ENCODE peak calls at places on chromosome 16, in nine cellular contexts. One of them, this sample, is unnamed.

GRCh38 chr16:88049561-88050545 is 98.6 kb downstream of the BANP start:
- DNase-seq in RWPE1: no peak
- DNase-seq in fibroblast of lung: no peak
- DNase-seq in progenitor cell of endocrine pancreas: no peak
- DNase-seq in suprapubic skin: no peak
- DNase-seq in ovary: no peak
- DNase-seq in stomach: no peak
- DNase-seq in NB4: no peak
- DNase-seq in fibroblast of mammary gland: no peak
- DNase-seq in this sample: no peak

GRCh38 chr16:82882982-82883863 is 256.5 kb downstream of the CDH13 start:
- DNase-seq in NB4: no peak
- DNase-seq in RWPE1: no peak
- DNase-seq in fibroblast of mammary gland: no peak
- DNase-seq in suprapubic skin: no peak
- DNase-seq in stomach: no peak
- DNase-seq in ovary: no peak
- DNase-seq in fibroblast of lung: no peak
- DNase-seq in progenitor cell of endocrine pancreas: no peak
- DNase-seq in this sample: no peak

GRCh38 chr16:19524356-19524865 is 669 bp downstream of the CCP110 start:
- DNase-seq in suprapubic skin: no peak
- DNase-seq in fibroblast of lung: no peak
- DNase-seq in ovary: no peak
- DNase-seq in stomach: no peak
- DNase-seq in progenitor cell of endocrine pancreas: no peak
- DNase-seq in NB4: peak; percentile 56
- DNase-seq in fibroblast of mammary gland: no peak
- DNase-seq in RWPE1: peak; percentile 17
- DNase-seq in this sample: no peak

GRCh38 chr16:11684231-11685025 is 16.2 kb downstream of the SNN start:
- DNase-seq in RWPE1: no peak
- DNase-seq in NB4: no peak
- DNase-seq in suprapubic skin: peak; percentile 40
- DNase-seq in progenitor cell of endocrine pancreas: no peak
- DNase-seq in fibroblast of mammary gland: no peak
- DNase-seq in stomach: no peak
- DNase-seq in fibroblast of lung: no peak
- DNase-seq in ovary: no peak
- DNase-seq in this sample: no peak

GRCh38 chr16:10729649-10730048 is 14.0 kb upstream of the NUBP1 start:
- DNase-seq in stomach: no peak
- DNase-seq in fibroblast of lung: peak; percentile 64
- DNase-seq in fibroblast of mammary gland: peak; percentile 75
- DNase-seq in RWPE1: peak; percentile 78
- DNase-seq in ovary: no peak
- DNase-seq in NB4: no peak
- DNase-seq in suprapubic skin: no peak
- DNase-seq in progenitor cell of endocrine pancreas: no peak
- DNase-seq in this sample: no peak

GRCh38 chr16:84810518-84811273 is 9.1 kb upstream of the CRISPLD2 start:
- DNase-seq in fibroblast of mammary gland: peak; percentile 95
- DNase-seq in NB4: peak; percentile 96
- DNase-seq in ovary: no peak
- DNase-seq in progenitor cell of endocrine pancreas: no peak
- DNase-seq in RWPE1: no peak
- DNase-seq in fibroblast of lung: peak; percentile 85
- DNase-seq in suprapubic skin: no peak
- DNase-seq in stomach: no peak
- DNase-seq in this sample: no peak

GRCh38 chr16:67150058-67150832 is 553 bp downstream of the B3GNT9 start:
- DNase-seq in progenitor cell of endocrine pancreas: no peak
- DNase-seq in fibroblast of lung: peak; percentile 78
- DNase-seq in fibroblast of mammary gland: peak; percentile 80
- DNase-seq in suprapubic skin: peak; percentile 74
- DNase-seq in stomach: no peak
- DNase-seq in ovary: peak; percentile 71
- DNase-seq in NB4: peak; percentile 31
- DNase-seq in RWPE1: no peak
- DNase-seq in this sample: no peak

GRCh38 chr16:89491238-89491869 is 993 bp upstream of the ANKRD11 start:
- DNase-seq in stomach: no peak
- DNase-seq in fibroblast of mammary gland: no peak
- DNase-seq in NB4: peak; percentile 85
- DNase-seq in RWPE1: no peak
- DNase-seq in suprapubic skin: no peak
- DNase-seq in progenitor cell of endocrine pancreas: no peak
- DNase-seq in fibroblast of lung: no peak
- DNase-seq in ovary: no peak
- DNase-seq in this sample: no peak

GRCh38 chr16:13178318-13178717 is 276.9 kb downstream of the SHISA9 start:
- DNase-seq in stomach: no peak
- DNase-seq in RWPE1: no peak
- DNase-seq in suprapubic skin: no peak
- DNase-seq in NB4: no peak
- DNase-seq in fibroblast of mammary gland: no peak
- DNase-seq in ovary: no peak
- DNase-seq in progenitor cell of endocrine pancreas: no peak
- DNase-seq in fibroblast of lung: no peak
- DNase-seq in this sample: no peak

GRCh38 chr16:23640959-23641765 is at the start of the genes DCTN5 and PALB2:
- DNase-seq in suprapubic skin: peak; percentile 95
- DNase-seq in stomach: peak; percentile 94
- DNase-seq in ovary: peak; percentile 88
- DNase-seq in fibroblast of lung: peak; percentile 93
- DNase-seq in NB4: peak; percentile 96
- DNase-seq in progenitor cell of endocrine pancreas: peak; percentile 79
- DNase-seq in fibroblast of mammary gland: peak; percentile 92
- DNase-seq in RWPE1: peak; percentile 95
- DNase-seq in this sample: peak; percentile 89

GRCh38 chr16:23640669-23640958 is 496 bp downstream of the PALB2 start:
- DNase-seq in NB4: no peak
- DNase-seq in fibroblast of mammary gland: peak; percentile 11
- DNase-seq in stomach: no peak
- DNase-seq in RWPE1: peak; percentile 44
- DNase-seq in fibroblast of lung: peak; percentile 6
- DNase-seq in suprapubic skin: no peak
- DNase-seq in progenitor cell of endocrine pancreas: no peak
- DNase-seq in ovary: no peak
- DNase-seq in this sample: no peak

GRCh38 chr16:23634461-23635036 is 6.6 kb downstream of the PALB2 start:
- DNase-seq in ovary: no peak
- DNase-seq in progenitor cell of endocrine pancreas: no peak
- DNase-seq in fibroblast of mammary gland: no peak
- DNase-seq in RWPE1: no peak
- DNase-seq in stomach: no peak
- DNase-seq in NB4: no peak
- DNase-seq in suprapubic skin: no peak
- DNase-seq in fibroblast of lung: no peak
- DNase-seq in this sample: no peak

GRCh38 chr16:23635958-23636357 is 5.2 kb downstream of the PALB2 start:
- DNase-seq in RWPE1: no peak
- DNase-seq in NB4: peak; percentile 14
- DNase-seq in stomach: no peak
- DNase-seq in fibroblast of lung: no peak
- DNase-seq in ovary: no peak
- DNase-seq in suprapubic skin: no peak
- DNase-seq in fibroblast of mammary gland: peak; percentile 15
- DNase-seq in progenitor cell of endocrine pancreas: no peak
- DNase-seq in this sample: no peak
- TF ChIP-seq CTCF in RWPE1: no peak
- TF ChIP-seq CTCF in NB4: no peak
- TF ChIP-seq CTCF in stomach: no peak
- TF ChIP-seq CTCF in fibroblast of lung: no peak
- TF ChIP-seq CTCF in ovary: no peak
- TF ChIP-seq CTCF in suprapubic skin: no peak
- TF ChIP-seq CTCF in fibroblast of mammary gland: no peak
- TF ChIP-seq CTCF in progenitor cell of endocrine pancreas: no peak
- TF ChIP-seq CTCF in this sample: no peak

GRCh38 chr16:4309102-4309832 is 6.6 kb upstream of the GLIS2 start:
- DNase-seq in stomach: no peak
- DNase-seq in ovary: no peak
- DNase-seq in RWPE1: no peak
- DNase-seq in progenitor cell of endocrine pancreas: no peak
- DNase-seq in suprapubic skin: no peak
- DNase-seq in fibroblast of lung: no peak
- DNase-seq in fibroblast of mammary gland: no peak
- DNase-seq in NB4: no peak
- DNase-seq in this sample: no peak

GRCh38 chr16:4306439-4307214 is 9.2 kb upstream of the GLIS2 start:
- DNase-seq in NB4: no peak
- DNase-seq in suprapubic skin: no peak
- DNase-seq in stomach: no peak
- DNase-seq in fibroblast of lung: no peak
- DNase-seq in ovary: no peak
- DNase-seq in RWPE1: no peak
- DNase-seq in fibroblast of mammary gland: no peak
- DNase-seq in progenitor cell of endocrine pancreas: no peak
- DNase-seq in this sample: no peak

GRCh38 chr16:4309833-4310266 is 6.0 kb upstream of the GLIS2 start:
- DNase-seq in stomach: peak; percentile 82
- DNase-seq in ovary: peak; percentile 41
- DNase-seq in NB4: no peak
- DNase-seq in RWPE1: no peak
- DNase-seq in fibroblast of mammary gland: peak; percentile 64
- DNase-seq in fibroblast of lung: peak; percentile 82
- DNase-seq in progenitor cell of endocrine pancreas: peak; percentile 70
- DNase-seq in suprapubic skin: no peak
- DNase-seq in this sample: no peak

GRCh38 chr16:4303973-4304372 is 11.9 kb upstream of the GLIS2 start:
- DNase-seq in stomach: no peak
- DNase-seq in NB4: no peak
- DNase-seq in ovary: no peak
- DNase-seq in RWPE1: no peak
- DNase-seq in suprapubic skin: no peak
- DNase-seq in fibroblast of mammary gland: no peak
- DNase-seq in progenitor cell of endocrine pancreas: no peak
- DNase-seq in fibroblast of lung: no peak
- DNase-seq in this sample: no peak

DNA sequence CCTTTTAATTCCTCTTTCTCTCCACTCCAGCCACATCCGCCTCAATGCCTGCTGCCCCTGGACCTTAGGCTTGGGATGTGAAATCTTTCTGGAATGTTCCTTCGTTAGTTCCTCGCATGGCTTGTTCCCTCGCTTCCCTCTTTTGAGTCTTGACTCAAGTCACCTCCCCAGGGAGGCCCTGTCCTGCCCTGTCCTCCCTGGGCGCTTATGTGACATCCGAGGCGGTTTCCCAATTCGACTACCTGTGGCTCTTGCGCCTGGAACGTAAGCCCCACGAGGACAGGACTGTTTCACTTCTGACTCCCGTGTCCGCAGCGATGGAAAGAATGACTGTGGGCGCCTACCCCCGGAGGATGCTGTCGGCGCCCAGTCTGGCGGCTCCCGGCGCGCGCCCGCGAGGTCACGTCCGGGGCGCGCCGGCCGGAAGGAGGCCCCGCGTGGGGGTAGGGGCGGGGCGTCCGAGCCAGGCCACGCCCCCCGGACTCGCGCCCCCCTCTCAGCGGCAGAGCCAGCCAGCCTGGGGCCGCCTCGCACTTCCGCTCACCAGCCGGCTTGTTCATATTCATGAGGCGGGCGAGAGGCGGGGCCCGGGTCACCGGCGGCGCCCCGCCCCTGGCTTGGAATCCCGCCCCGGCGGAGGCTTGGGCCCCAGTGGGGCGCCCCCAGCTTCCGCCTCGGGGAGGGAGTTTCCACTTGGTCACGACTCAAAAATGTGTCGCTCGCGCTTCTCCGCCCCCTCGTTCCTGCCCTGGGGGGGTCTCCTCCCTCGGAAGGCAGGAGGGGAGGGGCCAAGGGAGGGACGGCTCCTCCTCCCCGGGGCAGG is 8.4 kb upstream of the GLIS2 start:
- DNase-seq in progenitor cell of endocrine pancreas: peak; percentile 91
- DNase-seq in fibroblast of lung: peak; percentile 93
- DNase-seq in fibroblast of mammary gland: peak; percentile 87
- DNase-seq in RWPE1: peak; percentile 94
- DNase-seq in NB4: peak; percentile 96
- DNase-seq in stomach: peak; percentile 96
- DNase-seq in ovary: peak; percentile 95
- DNase-seq in suprapubic skin: peak; percentile 95
- DNase-seq in this sample: peak; percentile 92
- TF ChIP-seq CTCF in progenitor cell of endocrine pancreas: no peak
- TF ChIP-seq CTCF in fibroblast of lung: no peak
- TF ChIP-seq CTCF in fibroblast of mammary gland: no peak
- TF ChIP-seq CTCF in RWPE1: no peak
- TF ChIP-seq CTCF in NB4: no peak
- TF ChIP-seq CTCF in stomach: no peak
- TF ChIP-seq CTCF in ovary: no peak
- TF ChIP-seq CTCF in suprapubic skin: no peak
- TF ChIP-seq CTCF in this sample: no peak

GRCh38 chr16:74034862-74035261 is 261.8 kb upstream of the PSMD7 start:
- DNase-seq in RWPE1: peak; percentile 16
- DNase-seq in fibroblast of mammary gland: peak; percentile 18
- DNase-seq in NB4: peak; percentile 55
- DNase-seq in stomach: no peak
- DNase-seq in fibroblast of lung: peak; percentile 1
- DNase-seq in suprapubic skin: no peak
- DNase-seq in progenitor cell of endocrine pancreas: no peak
- DNase-seq in ovary: no peak
- DNase-seq in this sample: no peak
- TF ChIP-seq CTCF in RWPE1: no peak
- TF ChIP-seq CTCF in fibroblast of mammary gland: peak; percentile 43
- TF ChIP-seq CTCF in NB4: peak; percentile 42
- TF ChIP-seq CTCF in stomach: no peak
- TF ChIP-seq CTCF in fibroblast of lung: peak; percentile 60
- TF ChIP-seq CTCF in suprapubic skin: no peak
- TF ChIP-seq CTCF in progenitor cell of endocrine pancreas: peak; percentile 68
- TF ChIP-seq CTCF in ovary: no peak
- TF ChIP-seq CTCF in this sample: peak; percentile 81

GRCh38 chr16:15653227-15653626 is 3.2 kb downstream of the NDE1 start:
- DNase-seq in NB4: no peak
- DNase-seq in RWPE1: peak; percentile 59
- DNase-seq in progenitor cell of endocrine pancreas: no peak
- DNase-seq in stomach: no peak
- DNase-seq in suprapubic skin: peak; percentile 63
- DNase-seq in ovary: no peak
- DNase-seq in fibroblast of lung: peak; percentile 92
- DNase-seq in fibroblast of mammary gland: peak; percentile 92
- DNase-seq in this sample: no peak
- TF ChIP-seq CTCF in NB4: no peak
- TF ChIP-seq CTCF in RWPE1: no peak
- TF ChIP-seq CTCF in progenitor cell of endocrine pancreas: no peak
- TF ChIP-seq CTCF in stomach: no peak
- TF ChIP-seq CTCF in suprapubic skin: no peak
- TF ChIP-seq CTCF in ovary: no peak
- TF ChIP-seq CTCF in fibroblast of lung: no peak
- TF ChIP-seq CTCF in fibroblast of mammary gland: no peak
- TF ChIP-seq CTCF in this sample: no peak